ENCODE peak calls at places on chromosomes 4 and X, in six cellular contexts. E is heart left ventricle; W is stimulated activated CD4-positive, alpha-beta T cell treated with anti-CD3 and anti-CD28 coated beads, Interleukin-1b, Interleukin-23, amount 100 ng/mL, for 48 hours; O is CD8-positive, alpha-beta T cell; H is posterior cingulate gyrus; R is ovary. D is an unnamed sample.

GRCh38 chr4:114015444-114015899 is 36.0 kb upstream of the ARSJ start:
- DNase-seq in H (no peak), R (no peak), E (no peak), O (no peak), W (no peak), D (no peak)

GRCh38 chr4:16969696-16970135 is 71.3 kb upstream of the LDB2 start:
- DNase-seq in H (no peak), O (no peak), W (no peak), E (no peak), R (peak; percentile 35), D (no peak)

GRCh38 chr4:76637704-76638361 is 202.8 kb downstream of the SHROOM3 start:
- DNase-seq in W (no peak), O (no peak), E (no peak), R (no peak), H (no peak), D (no peak)

GRCh38 chr4:181677203-181677602 is 566.0 kb upstream of the TENM3 start:
- DNase-seq in R (no peak), E (no peak), H (no peak), W (no peak), O (no peak), D (no peak)

GRCh38 chrX:139720136-139720535 is 12.2 kb upstream of the MCF2 start:
- DNase-seq in E (no peak), O (no peak), W (no peak), R (no peak), H (no peak), D (no peak)

GRCh38 chr4:55074386-55074785 is 51.0 kb downstream of the KDR start:
- DNase-seq in W (no peak), E (no peak), O (no peak), H (no peak), R (no peak), D (no peak)

GRCh38 chr4:76546282-76547166 is 111.5 kb downstream of the SHROOM3 start:
- DNase-seq in E (no peak), H (no peak), W (no peak), R (no peak), O (no peak), D (peak; percentile 60)

GRCh38 chrX:34656842-34657780 is at the start of gene TMEM47:
- DNase-seq in O (no peak), H (peak; percentile 46), W (no peak), R (peak; percentile 73), E (peak; percentile 81), D (peak; percentile 67)

GRCh38 chr4:156931267-156931666 is 40.3 kb downstream of the PDGFC start:
- DNase-seq in W (no peak), R (no peak), H (no peak), E (no peak), O (no peak), D (no peak)

GRCh38 chrX:41808042-41808441 is 84.1 kb downstream of the GPR82 start:
- DNase-seq in H (no peak), R (no peak), W (no peak), O (no peak), E (no peak), D (no peak)

GRCh38 chrX:129876734-129877395 is 29.1 kb upstream of the UTP14A start:
- DNase-seq in O (no peak), E (no peak), W (no peak), H (no peak), R (no peak), D (peak; percentile 62)

GRCh38 chrX:44344194-44344593 is 722 bp upstream of the EFHC2 start:
- DNase-seq in H (no peak), R (peak; percentile 15), W (peak; percentile 50), O (peak; percentile 72), E (peak; percentile 55), D (no peak)

GRCh38 chr4:16794816-16795445 is 103.5 kb downstream of the LDB2 start:
- DNase-seq in O (peak; percentile 51), W (peak; percentile 24), R (peak; percentile 59), H (peak; percentile 48), E (no peak), D (peak; percentile 67)

GRCh38 chrX:118730500-118731247 is 3.3 kb downstream of the IL13RA1 start:
- DNase-seq in W (no peak), E (no peak), O (no peak), R (no peak), H (no peak), D (no peak)

GRCh38 chrX:78712381-78712780 is 35.1 kb upstream of the LPAR4 start:
- DNase-seq in O (no peak), H (no peak), E (no peak), R (no peak), W (no peak), D (no peak)

GRCh38 chr4:123562994-123563745 is 166.6 kb downstream of the SPRY1 start:
- DNase-seq in R (no peak), H (no peak), E (no peak), O (no peak), W (no peak), D (no peak)

GRCh38 chrX:123738378-123738955 is 5.6 kb upstream of the THOC2 start:
- DNase-seq in R (no peak), O (no peak), H (no peak), E (no peak), W (no peak), D (no peak)

GRCh38 chr4:60683357-60683756 is 516.8 kb upstream of the ADGRL3 start:
- DNase-seq in W (no peak), H (no peak), R (no peak), E (no peak), O (no peak), D (no peak)

GRCh38 chr4:118969359-118969758 is 80.7 kb downstream of the SYNPO2 start:
- DNase-seq in R (peak; percentile 80), O (no peak), H (no peak), E (no peak), W (no peak), D (peak; percentile 53)

GRCh38 chrX:10577863-10578262 is 42.5 kb downstream of the MID1 start:
- DNase-seq in E (no peak), O (no peak), H (no peak), W (no peak), R (no peak), D (no peak)

GRCh38 chrX:101206471-101206870 is 13.1 kb upstream of the DRP2 start:
- DNase-seq in H (no peak), E (no peak), W (no peak), R (no peak), O (no peak), D (no peak)

GRCh38 chr4:27861802-27862201 is 1001.2 kb downstream of the STIM2 start:
- DNase-seq in E (no peak), O (no peak), W (no peak), H (no peak), R (no peak), D (no peak)

GRCh38 chrX:53678667-53679066 is 7.9 kb downstream of the HUWE1 start:
- DNase-seq in O (no peak), E (no peak), W (no peak), H (no peak), R (no peak), D (no peak)

GRCh38 chr4:106708604-106708876 is 327.6 kb downstream of the DKK2 start:
- DNase-seq in E (no peak), O (no peak), H (no peak), R (no peak), W (no peak), D (no peak)

GRCh38 chr4:186554485-186554884 is 882 bp downstream of the MTNR1A start:
- DNase-seq in O (no peak), E (no peak), H (no peak), W (no peak), R (no peak), D (no peak)

GRCh38 chr4:37661643-37662221 is 24.4 kb downstream of the RELL1 start:
- DNase-seq in O (no peak), H (no peak), E (no peak), R (no peak), W (no peak), D (no peak)

D was measured in WERI-Rb-1.